ENCODE peak calls at places on chromosomes 4 and X, in ten cellular contexts. One of them, this sample, is unnamed.

GRCh38 chr4:154348657-154349056 is 142.9 kb downstream of the DCHS2 start:
- DNase-seq in fibroblast of mammary gland: no peak
- DNase-seq in fibroblast of the aortic adventitia: no peak
- DNase-seq in NB4: no peak
- DNase-seq in GM13977: no peak
- DNase-seq in endothelial cell: no peak
- DNase-seq in sigmoid colon: no peak
- DNase-seq in retinal pigment epithelial cell: no peak
- DNase-seq in H1: no peak
- DNase-seq in CD4-positive, alpha-beta T cell: no peak
- DNase-seq in this sample: no peak

GRCh38 chr4:87073570-87074470 is 139.0 kb downstream of the AFF1 start:
- DNase-seq in fibroblast of mammary gland: no peak
- DNase-seq in fibroblast of the aortic adventitia: peak
- DNase-seq in NB4: no peak
- DNase-seq in GM13977: peak
- DNase-seq in endothelial cell: no peak
- DNase-seq in sigmoid colon: peak
- DNase-seq in retinal pigment epithelial cell: no peak
- DNase-seq in H1: no peak
- DNase-seq in CD4-positive, alpha-beta T cell: peak
- DNase-seq in this sample: peak

GRCh38 chr4:2623442-2623841 is 87.0 kb downstream of the FAM193A start:
- DNase-seq in fibroblast of mammary gland: no peak
- DNase-seq in fibroblast of the aortic adventitia: no peak
- DNase-seq in NB4: no peak
- DNase-seq in GM13977: no peak
- DNase-seq in endothelial cell: no peak
- DNase-seq in sigmoid colon: peak
- DNase-seq in retinal pigment epithelial cell: no peak
- DNase-seq in H1: no peak
- DNase-seq in CD4-positive, alpha-beta T cell: no peak
- DNase-seq in this sample: no peak

GRCh38 chr4:39976945-39977488 is 694 bp downstream of the PDS5A start:
- DNase-seq in fibroblast of mammary gland: no peak
- DNase-seq in fibroblast of the aortic adventitia: no peak
- DNase-seq in NB4: peak
- DNase-seq in GM13977: peak
- DNase-seq in endothelial cell: peak
- DNase-seq in sigmoid colon: peak
- DNase-seq in retinal pigment epithelial cell: no peak
- DNase-seq in H1: no peak
- DNase-seq in CD4-positive, alpha-beta T cell: no peak
- DNase-seq in this sample: peak

GRCh38 chrX:132480581-132481203 is 8.1 kb downstream of the MBNL3 start:
- DNase-seq in fibroblast of mammary gland: peak
- DNase-seq in fibroblast of the aortic adventitia: peak
- DNase-seq in NB4: peak
- DNase-seq in GM13977: peak
- DNase-seq in endothelial cell: no peak
- DNase-seq in sigmoid colon: no peak
- DNase-seq in retinal pigment epithelial cell: no peak
- DNase-seq in H1: no peak
- DNase-seq in CD4-positive, alpha-beta T cell: no peak
- DNase-seq in this sample: peak

GRCh38 chrX:120768681-120769080 is 107.0 kb downstream of the CT47B1 start:
- DNase-seq in fibroblast of mammary gland: peak
- DNase-seq in fibroblast of the aortic adventitia: peak
- DNase-seq in NB4: no peak
- DNase-seq in GM13977: no peak
- DNase-seq in endothelial cell: no peak
- DNase-seq in sigmoid colon: no peak
- DNase-seq in retinal pigment epithelial cell: no peak
- DNase-seq in H1: no peak
- DNase-seq in CD4-positive, alpha-beta T cell: no peak
- DNase-seq in this sample: peak

GRCh38 chr4:151679247-151679646 is 81.6 kb downstream of the GATB start:
- DNase-seq in fibroblast of mammary gland: no peak
- DNase-seq in fibroblast of the aortic adventitia: no peak
- DNase-seq in NB4: no peak
- DNase-seq in GM13977: no peak
- DNase-seq in endothelial cell: no peak
- DNase-seq in sigmoid colon: no peak
- DNase-seq in retinal pigment epithelial cell: no peak
- DNase-seq in H1: no peak
- DNase-seq in CD4-positive, alpha-beta T cell: no peak
- DNase-seq in this sample: no peak

GRCh38 chr4:45241976-45242375 is 515.6 kb upstream of the GNPDA2 start:
- DNase-seq in fibroblast of mammary gland: peak
- DNase-seq in fibroblast of the aortic adventitia: no peak
- DNase-seq in NB4: no peak
- DNase-seq in GM13977: no peak
- DNase-seq in endothelial cell: no peak
- DNase-seq in sigmoid colon: no peak
- DNase-seq in retinal pigment epithelial cell: peak
- DNase-seq in H1: no peak
- DNase-seq in CD4-positive, alpha-beta T cell: no peak
- DNase-seq in this sample: no peak

GRCh38 chr4:61500883-61501282 is 300.8 kb downstream of the ADGRL3 start:
- DNase-seq in fibroblast of mammary gland: peak
- DNase-seq in fibroblast of the aortic adventitia: peak
- DNase-seq in NB4: no peak
- DNase-seq in GM13977: no peak
- DNase-seq in endothelial cell: no peak
- DNase-seq in sigmoid colon: no peak
- DNase-seq in retinal pigment epithelial cell: no peak
- DNase-seq in H1: no peak
- DNase-seq in CD4-positive, alpha-beta T cell: no peak
- DNase-seq in this sample: no peak

GRCh38 chr4:14383652-14384051 is 618.6 kb upstream of the CPEB2 start:
- DNase-seq in fibroblast of mammary gland: no peak
- DNase-seq in fibroblast of the aortic adventitia: no peak
- DNase-seq in NB4: no peak
- DNase-seq in GM13977: no peak
- DNase-seq in endothelial cell: no peak
- DNase-seq in sigmoid colon: no peak
- DNase-seq in retinal pigment epithelial cell: no peak
- DNase-seq in H1: no peak
- DNase-seq in CD4-positive, alpha-beta T cell: no peak
- DNase-seq in this sample: no peak

GRCh38 chr4:14384824-14385223 is 617.5 kb upstream of the CPEB2 start:
- DNase-seq in fibroblast of mammary gland: no peak
- DNase-seq in fibroblast of the aortic adventitia: no peak
- DNase-seq in NB4: no peak
- DNase-seq in GM13977: no peak
- DNase-seq in endothelial cell: no peak
- DNase-seq in sigmoid colon: no peak
- DNase-seq in retinal pigment epithelial cell: no peak
- DNase-seq in H1: no peak
- DNase-seq in CD4-positive, alpha-beta T cell: no peak
- DNase-seq in this sample: no peak

GRCh38 chr4:14387647-14388046 is 614.6 kb upstream of the CPEB2 start:
- DNase-seq in fibroblast of mammary gland: no peak
- DNase-seq in fibroblast of the aortic adventitia: no peak
- DNase-seq in NB4: no peak
- DNase-seq in GM13977: no peak
- DNase-seq in endothelial cell: no peak
- DNase-seq in sigmoid colon: no peak
- DNase-seq in retinal pigment epithelial cell: no peak
- DNase-seq in H1: no peak
- DNase-seq in CD4-positive, alpha-beta T cell: no peak
- DNase-seq in this sample: no peak

GRCh38 chr4:14386196-14386595 is 616.1 kb upstream of the CPEB2 start:
- DNase-seq in fibroblast of mammary gland: peak
- DNase-seq in fibroblast of the aortic adventitia: no peak
- DNase-seq in NB4: no peak
- DNase-seq in GM13977: no peak
- DNase-seq in endothelial cell: no peak
- DNase-seq in sigmoid colon: no peak
- DNase-seq in retinal pigment epithelial cell: no peak
- DNase-seq in H1: no peak
- DNase-seq in CD4-positive, alpha-beta T cell: no peak
- DNase-seq in this sample: no peak
- TF ChIP-seq CTCF in fibroblast of mammary gland: peak
- TF ChIP-seq CTCF in fibroblast of the aortic adventitia: no peak
- TF ChIP-seq CTCF in NB4: no peak
- TF ChIP-seq CTCF in GM13977: no peak
- TF ChIP-seq CTCF in endothelial cell: no peak
- TF ChIP-seq CTCF in sigmoid colon: no peak
- TF ChIP-seq CTCF in retinal pigment epithelial cell: peak
- TF ChIP-seq CTCF in H1: no peak
- TF ChIP-seq CTCF in CD4-positive, alpha-beta T cell: no peak
- TF ChIP-seq CTCF in this sample: no peak

GRCh38 chrX:134761788-134762187 is 103.5 kb upstream of the PLAC1 start:
- DNase-seq in fibroblast of mammary gland: peak
- DNase-seq in fibroblast of the aortic adventitia: no peak
- DNase-seq in NB4: peak
- DNase-seq in GM13977: peak
- DNase-seq in endothelial cell: no peak
- DNase-seq in sigmoid colon: no peak
- DNase-seq in retinal pigment epithelial cell: no peak
- DNase-seq in H1: no peak
- DNase-seq in CD4-positive, alpha-beta T cell: no peak
- DNase-seq in this sample: peak
- TF ChIP-seq CTCF in fibroblast of mammary gland: peak
- TF ChIP-seq CTCF in fibroblast of the aortic adventitia: peak
- TF ChIP-seq CTCF in NB4: peak
- TF ChIP-seq CTCF in GM13977: peak
- TF ChIP-seq CTCF in endothelial cell: peak
- TF ChIP-seq CTCF in sigmoid colon: no peak
- TF ChIP-seq CTCF in retinal pigment epithelial cell: peak
- TF ChIP-seq CTCF in H1: peak
- TF ChIP-seq CTCF in CD4-positive, alpha-beta T cell: no peak
- TF ChIP-seq CTCF in this sample: peak

GRCh38 chr4:5399790-5400421 is 308.5 kb downstream of the EVC2 start:
- DNase-seq in fibroblast of mammary gland: peak
- DNase-seq in fibroblast of the aortic adventitia: peak
- DNase-seq in NB4: peak
- DNase-seq in GM13977: no peak
- DNase-seq in endothelial cell: peak
- DNase-seq in sigmoid colon: no peak
- DNase-seq in retinal pigment epithelial cell: peak
- DNase-seq in H1: no peak
- DNase-seq in CD4-positive, alpha-beta T cell: no peak
- DNase-seq in this sample: peak
- TF ChIP-seq CTCF in fibroblast of mammary gland: peak
- TF ChIP-seq CTCF in fibroblast of the aortic adventitia: peak
- TF ChIP-seq CTCF in NB4: peak
- TF ChIP-seq CTCF in GM13977: peak
- TF ChIP-seq CTCF in endothelial cell: peak
- TF ChIP-seq CTCF in sigmoid colon: no peak
- TF ChIP-seq CTCF in retinal pigment epithelial cell: peak
- TF ChIP-seq CTCF in H1: peak
- TF ChIP-seq CTCF in CD4-positive, alpha-beta T cell: no peak
- TF ChIP-seq CTCF in this sample: peak

GRCh38 chr4:143714290-143714625 is 13.8 kb upstream of the FREM3 start:
- DNase-seq in fibroblast of mammary gland: no peak
- DNase-seq in fibroblast of the aortic adventitia: no peak
- DNase-seq in NB4: no peak
- DNase-seq in GM13977: no peak
- DNase-seq in endothelial cell: no peak
- DNase-seq in sigmoid colon: no peak
- DNase-seq in retinal pigment epithelial cell: no peak
- DNase-seq in H1: no peak
- DNase-seq in CD4-positive, alpha-beta T cell: no peak
- DNase-seq in this sample: no peak

GRCh38 chr4:143713556-143714289 is 13.2 kb upstream of the FREM3 start:
- DNase-seq in fibroblast of mammary gland: no peak
- DNase-seq in fibroblast of the aortic adventitia: no peak
- DNase-seq in NB4: no peak
- DNase-seq in GM13977: no peak
- DNase-seq in endothelial cell: no peak
- DNase-seq in sigmoid colon: no peak
- DNase-seq in retinal pigment epithelial cell: no peak
- DNase-seq in H1: no peak
- DNase-seq in CD4-positive, alpha-beta T cell: no peak
- DNase-seq in this sample: no peak

GRCh38 chr4:143711543-143712159 is 11.2 kb upstream of the FREM3 start:
- DNase-seq in fibroblast of mammary gland: no peak
- DNase-seq in fibroblast of the aortic adventitia: no peak
- DNase-seq in NB4: no peak
- DNase-seq in GM13977: no peak
- DNase-seq in endothelial cell: peak
- DNase-seq in sigmoid colon: no peak
- DNase-seq in retinal pigment epithelial cell: no peak
- DNase-seq in H1: no peak
- DNase-seq in CD4-positive, alpha-beta T cell: no peak
- DNase-seq in this sample: no peak
- TF ChIP-seq CTCF in fibroblast of mammary gland: no peak
- TF ChIP-seq CTCF in fibroblast of the aortic adventitia: no peak
- TF ChIP-seq CTCF in NB4: no peak
- TF ChIP-seq CTCF in GM13977: no peak
- TF ChIP-seq CTCF in endothelial cell: no peak
- TF ChIP-seq CTCF in sigmoid colon: no peak
- TF ChIP-seq CTCF in retinal pigment epithelial cell: no peak
- TF ChIP-seq CTCF in H1: peak
- TF ChIP-seq CTCF in CD4-positive, alpha-beta T cell: no peak
- TF ChIP-seq CTCF in this sample: no peak

GRCh38 chr4:163587867-163588266 is 93.4 kb downstream of the TMA16 start:
- DNase-seq in fibroblast of mammary gland: no peak
- DNase-seq in fibroblast of the aortic adventitia: no peak
- DNase-seq in NB4: peak
- DNase-seq in GM13977: peak
- DNase-seq in endothelial cell: no peak
- DNase-seq in sigmoid colon: no peak
- DNase-seq in retinal pigment epithelial cell: no peak
- DNase-seq in H1: no peak
- DNase-seq in CD4-positive, alpha-beta T cell: no peak
- DNase-seq in this sample: no peak
- TF ChIP-seq CTCF in fibroblast of mammary gland: no peak
- TF ChIP-seq CTCF in fibroblast of the aortic adventitia: no peak
- TF ChIP-seq CTCF in NB4: peak
- TF ChIP-seq CTCF in GM13977: peak
- TF ChIP-seq CTCF in endothelial cell: peak
- TF ChIP-seq CTCF in sigmoid colon: no peak
- TF ChIP-seq CTCF in retinal pigment epithelial cell: peak
- TF ChIP-seq CTCF in H1: no peak
- TF ChIP-seq CTCF in CD4-positive, alpha-beta T cell: no peak
- TF ChIP-seq CTCF in this sample: no peak

DNA sequence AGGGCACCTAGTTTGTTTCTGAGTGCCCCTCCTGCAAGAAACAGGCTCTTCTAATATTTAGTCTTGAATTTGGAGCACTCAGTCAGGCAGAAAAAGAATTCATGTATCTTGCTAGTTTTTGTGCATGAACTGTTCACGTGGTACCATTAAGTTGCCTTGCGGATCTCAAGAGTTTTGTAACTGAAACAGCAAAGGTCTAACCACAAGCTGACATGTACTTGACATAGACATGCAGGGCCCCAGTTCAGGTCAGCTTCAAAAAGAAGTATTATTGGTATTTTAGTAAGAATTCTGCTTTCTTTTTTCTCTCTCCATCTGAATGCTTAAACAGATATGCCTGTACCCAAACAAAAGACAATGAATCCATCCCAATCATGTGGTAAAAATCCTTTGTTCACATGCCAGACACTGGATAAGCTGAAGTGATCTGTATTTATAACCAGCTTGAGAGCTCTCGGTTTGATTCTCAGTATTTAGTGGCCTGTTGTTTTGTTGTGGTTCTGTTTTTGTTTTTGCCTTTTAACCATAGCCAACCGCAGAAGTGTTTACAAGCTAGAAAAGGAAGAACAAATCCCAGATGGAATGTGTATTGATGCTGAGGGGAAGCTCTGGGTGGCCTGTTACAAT is 13.0 kb downstream of the RGN start:
- DNase-seq in fibroblast of mammary gland: peak
- DNase-seq in fibroblast of the aortic adventitia: peak
- DNase-seq in NB4: peak
- DNase-seq in GM13977: peak
- DNase-seq in endothelial cell: no peak
- DNase-seq in sigmoid colon: no peak
- DNase-seq in retinal pigment epithelial cell: peak
- DNase-seq in H1: no peak
- DNase-seq in CD4-positive, alpha-beta T cell: no peak
- DNase-seq in this sample: peak
- TF ChIP-seq CTCF in fibroblast of mammary gland: no peak
- TF ChIP-seq CTCF in fibroblast of the aortic adventitia: no peak
- TF ChIP-seq CTCF in NB4: no peak
- TF ChIP-seq CTCF in GM13977: no peak
- TF ChIP-seq CTCF in endothelial cell: no peak
- TF ChIP-seq CTCF in sigmoid colon: no peak
- TF ChIP-seq CTCF in retinal pigment epithelial cell: no peak
- TF ChIP-seq CTCF in H1: no peak
- TF ChIP-seq CTCF in CD4-positive, alpha-beta T cell: no peak
- TF ChIP-seq CTCF in this sample: no peak

This sample was measured in cardiac muscle cell.